ENCODE peak calls at places on chromosome 21, in ten cellular contexts. P is endodermal cell; Q is neural progenitor cell; N is body of pancreas; S is GM23248; A is pancreas; D is tibial nerve; G is OCI-LY7; C is prostate gland; H is naive thymus-derived CD4-positive, alpha-beta T cell. Z is an unnamed sample.

GRCh38 chr21:34078915-34079314 is 5.5 kb downstream of the MRPS6 start:
- DNase-seq in C (no peak), S (no peak), Q (no peak), N (no peak), A (no peak), H (no peak), P (no peak), D (no peak), G (no peak), Z (no peak)

GRCh38 chr21:16058896-16059295 is 329.1 kb downstream of the USP25 start:
- DNase-seq in C (no peak), Q (no peak), D (no peak), S (peak; percentile 32), H (no peak), A (no peak), N (no peak), P (no peak), G (no peak), Z (no peak)

GRCh38 chr21:38850277-38850951 is 44.7 kb downstream of the ETS2 start:
- DNase-seq in D (no peak), C (no peak), A (no peak), Q (no peak), H (no peak), N (no peak), G (no peak), P (no peak), S (no peak), Z (no peak)

GRCh38 chr21:30190554-30190953 is 23.9 kb upstream of the CLDN17 start:
- DNase-seq in D (no peak), N (no peak), C (no peak), G (no peak), H (no peak), A (no peak), Q (no peak), P (no peak), S (no peak), Z (no peak)

GRCh38 chr21:38780879-38781278 is 24.9 kb upstream of the ETS2 start:
- DNase-seq in D (no peak), P (no peak), N (no peak), A (no peak), C (no peak), G (no peak), H (no peak), S (no peak), Q (no peak), Z (no peak)

GRCh38 chr21:36320421-36321324 is 676 bp downstream of the MORC3 start:
- DNase-seq in C (peak; percentile 66), A (peak; percentile 68), P (peak; percentile 87), Q (no peak), S (peak; percentile 88), D (peak; percentile 68), G (peak; percentile 57), N (peak; percentile 66), H (peak; percentile 34), Z (peak; percentile 82)

GRCh38 chr21:36330904-36331303 is 10.9 kb downstream of the MORC3 start:
- DNase-seq in Q (peak; percentile 57), P (peak; percentile 66), D (peak; percentile 44), S (peak; percentile 71), G (peak; percentile 76), A (no peak), C (peak; percentile 39), H (peak; percentile 32), N (peak; percentile 62), Z (peak; percentile 64)

GRCh38 chr21:35963920-35964451 is 96.3 kb downstream of the SETD4 start:
- DNase-seq in Q (peak; percentile 4), C (no peak), A (no peak), P (no peak), N (no peak), H (no peak), S (no peak), G (no peak), D (no peak), Z (no peak)

GRCh38 chr21:33047231-33047630 is 21.5 kb downstream of the OLIG2 start:
- DNase-seq in C (no peak), N (no peak), D (no peak), A (no peak), H (no peak), G (no peak), P (no peak), Q (no peak), S (peak; percentile 88), Z (no peak)

GRCh38 chr21:26941436-26941835 is 25.5 kb downstream of the ADAMTS5 start:
- DNase-seq in S (peak; percentile 77), N (no peak), C (no peak), H (no peak), Q (no peak), P (no peak), A (no peak), D (no peak), G (no peak), Z (no peak)

GRCh38 chr21:24428539-24429186 is 1178.6 kb downstream of the MRPL39 start:
- DNase-seq in S (no peak), G (no peak), D (no peak), A (no peak), C (no peak), H (peak; percentile 20), N (no peak), Q (no peak), P (no peak), Z (no peak)

GRCh38 chr21:39461419-39461818 is 9.6 kb downstream of the SH3BGR start:
- DNase-seq in G (peak; percentile 68), C (no peak), D (no peak), S (no peak), A (no peak), H (no peak), N (no peak), Q (no peak), P (no peak), Z (no peak)

GRCh38 chr21:34734696-34735095 is 65.9 kb downstream of the CLIC6 start:
- DNase-seq in A (no peak), S (peak; percentile 33), H (no peak), N (no peak), G (no peak), C (peak; percentile 75), Q (no peak), P (no peak), D (no peak), Z (no peak)

GRCh38 chr21:28111151-28111619 is 881.5 kb downstream of the LTN1 start:
- DNase-seq in D (peak; percentile 29), H (no peak), Q (no peak), C (no peak), P (no peak), G (no peak), N (peak; percentile 67), S (peak; percentile 61), A (peak; percentile 46), Z (no peak)

GRCh38 chr21:15060776-15061175 is 4.0 kb downstream of the NRIP1 start:
- DNase-seq in A (no peak), H (no peak), D (no peak), S (peak; percentile 48), N (no peak), P (no peak), G (no peak), C (no peak), Q (no peak), Z (no peak)

GRCh38 chr21:14569868-14570267 is 23.8 kb upstream of the SAMSN1 start:
- DNase-seq in Q (no peak), C (no peak), A (no peak), D (no peak), S (no peak), P (no peak), N (no peak), G (no peak), H (no peak), Z (no peak)

GRCh38 chr21:39518845-39519205 is 67.1 kb downstream of the SH3BGR start:
- DNase-seq in C (no peak), G (no peak), H (no peak), S (peak; percentile 29), P (no peak), A (no peak), D (no peak), Q (no peak), N (no peak), Z (no peak)

GRCh38 chr21:41169701-41170100 is 1.7 kb downstream of the BACE2 start:
- DNase-seq in A (no peak), N (no peak), S (peak; percentile 9), G (no peak), Q (no peak), D (no peak), C (no peak), P (no peak), H (no peak), Z (no peak)

GRCh38 chr21:43745772-43746517 is 27.0 kb downstream of the PDXK start:
- DNase-seq in N (no peak), A (no peak), P (no peak), H (no peak), C (no peak), Q (no peak), S (no peak), D (no peak), G (no peak), Z (no peak)
- H3K36me3 ChIP-seq in N (peaks cover 3% of the 10 kb centered on the region), A (peaks cover 19% of the 10 kb centered on the region), P (peaks cover 26% of the 10 kb centered on the region), H (no peaks in the 10 kb centered on the region), C (peaks cover 14% of the 10 kb centered on the region), Q (no peaks in the 10 kb centered on the region), S (peaks cover 17% of the 10 kb centered on the region), D (no peaks in the 10 kb centered on the region), G (peaks cover 14% of the 10 kb centered on the region), Z (peaks cover 46% of the 10 kb centered on the region)

GRCh38 chr21:43757601-43758000 is 18.5 kb downstream of the CSTB start:
- DNase-seq in D (no peak), Q (no peak), A (no peak), S (no peak), C (peak; percentile 48), G (no peak), P (no peak), N (peak; percentile 26), H (no peak), Z (no peak)
- H3K36me3 ChIP-seq in D (peaks cover 3% of the 10 kb centered on the region), Q (no peaks in the 10 kb centered on the region), A (peaks cover 20% of the 10 kb centered on the region), S (peaks cover 15% of the 10 kb centered on the region), C (no peaks in the 10 kb centered on the region), G (peaks cover 34% of the 10 kb centered on the region), P (peaks cover 21% of the 10 kb centered on the region), N (no peaks in the 10 kb centered on the region), H (no peaks in the 10 kb centered on the region), Z (peaks cover 50% of the 10 kb centered on the region)

DNA sequence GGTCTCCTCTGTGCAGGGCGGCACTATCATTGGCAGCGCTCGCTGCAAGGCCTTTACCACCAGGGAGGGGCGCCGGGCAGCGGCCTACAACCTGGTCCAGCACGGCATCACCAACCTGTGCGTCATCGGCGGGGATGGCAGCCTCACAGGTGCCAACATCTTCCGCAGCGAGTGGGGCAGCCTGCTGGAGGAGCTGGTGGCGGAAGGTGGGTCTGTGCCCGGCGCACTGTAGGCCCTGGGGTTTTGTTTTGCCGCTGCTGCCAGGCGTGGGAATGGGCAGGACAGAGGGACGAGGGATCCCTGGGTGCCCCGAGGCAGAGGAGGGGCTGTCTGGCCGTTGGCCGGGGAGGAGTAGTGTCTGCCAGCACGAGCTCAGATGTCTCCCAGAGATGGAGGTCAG is 12.2 kb downstream of the PFKL start:
- DNase-seq in C (no peak), A (no peak), Q (no peak), G (no peak), N (no peak), H (no peak), S (no peak), P (no peak), D (no peak), Z (no peak)
- H3K36me3 ChIP-seq in C (peaks cover 14% of the 10 kb centered on the region), A (peaks cover 11% of the 10 kb centered on the region), Q (no peaks in the 10 kb centered on the region), G (peaks cover 37% of the 10 kb centered on the region), N (no peaks in the 10 kb centered on the region), H (peaks cover 14% of the 10 kb centered on the region), S (no peaks in the 10 kb centered on the region), P (peaks cover 53% of the 10 kb centered on the region), D (no peaks in the 10 kb centered on the region), Z (peaks cover 12% of the 10 kb centered on the region)

DNA sequence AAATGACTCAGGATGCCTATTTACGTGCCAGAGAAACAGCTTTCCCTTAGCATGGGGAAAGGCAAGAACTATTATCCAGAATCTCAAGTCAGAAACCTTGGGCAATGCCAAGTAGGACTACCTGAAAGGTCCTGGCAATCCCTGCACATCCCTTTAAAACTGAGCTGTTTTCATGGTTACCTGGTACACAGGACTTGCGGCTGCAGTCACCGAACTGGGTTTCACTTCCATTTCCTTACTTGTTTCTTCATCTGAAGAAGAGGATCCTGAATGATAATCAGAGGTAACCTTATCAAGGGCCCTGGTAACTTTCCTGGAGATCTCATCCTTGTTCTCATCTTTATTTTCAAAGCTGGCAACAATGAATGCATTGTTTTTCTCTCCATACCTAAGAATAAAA is 14.3 kb downstream of the BTG3 start:
- DNase-seq in D (no peak), C (no peak), G (peak; percentile 14), H (no peak), A (no peak), P (no peak), N (no peak), S (no peak), Q (no peak), Z (no peak)
- H3K36me3 ChIP-seq in D (no peaks in the 10 kb centered on the region), C (no peaks in the 10 kb centered on the region), G (peaks cover 100% of the 10 kb centered on the region), H (no peaks in the 10 kb centered on the region), A (no peaks in the 10 kb centered on the region), P (peaks cover 95% of the 10 kb centered on the region), N (no peaks in the 10 kb centered on the region), S (peaks cover 58% of the 10 kb centered on the region), Q (peaks cover 41% of the 10 kb centered on the region), Z (peaks cover 92% of the 10 kb centered on the region)